ENCODE peak calls at places on chromosomes 2 and 18, in eight cellular contexts. L is osteoblast, O is heart right ventricle, E is H1, H is Peyer's patch, R is mucosa of descending colon, Q is ovary, K is HCT116. F is an unnamed sample.

GRCh38 chr2:119706196-119706595 is 27.2 kb downstream of the TMEM177 start:
- DNase-seq in L (peak; percentile 60), Q (no peak), R (no peak), O (no peak), E (no peak), H (no peak), K (no peak), F (no peak)

GRCh38 chr2:120779781-120780283 is 44.2 kb downstream of the GLI2 start:
- DNase-seq in R (no peak), H (no peak), K (no peak), Q (no peak), L (peak; percentile 96), E (no peak), O (no peak), F (no peak)

GRCh38 chr2:69946351-69947077 is 14.9 kb downstream of the ASPRV1 start:
- DNase-seq in H (no peak), Q (no peak), O (no peak), E (no peak), K (peak; percentile 34), R (no peak), L (peak; percentile 93), F (no peak)

GRCh38 chr2:179486969-179487752 is 222.5 kb upstream of the SESTD1 start:
- DNase-seq in O (no peak), Q (no peak), K (no peak), E (no peak), L (no peak), H (no peak), R (no peak), F (no peak)

GRCh38 chr18:63994783-63995399 is 25.0 kb downstream of the SERPINB8 start:
- DNase-seq in H (no peak), E (peak; percentile 29), R (peak; percentile 42), Q (no peak), L (peak; percentile 90), K (peak; percentile 22), O (peak; percentile 23), F (peak; percentile 74)

GRCh38 chr2:46273225-46273863 is 23.9 kb upstream of the EPAS1 start:
- DNase-seq in R (no peak), Q (no peak), E (no peak), H (no peak), L (no peak), K (no peak), O (peak; percentile 47), F (no peak)

GRCh38 chr18:50622320-50622719 is 62.4 kb downstream of the MAPK4 start:
- DNase-seq in E (no peak), R (no peak), K (no peak), L (no peak), O (no peak), H (no peak), Q (no peak), F (no peak)

GRCh38 chr2:82023710-82024109 is 1719.2 kb upstream of the LRRTM1 start:
- DNase-seq in E (no peak), O (no peak), K (no peak), H (no peak), Q (no peak), L (no peak), R (no peak), F (no peak)

GRCh38 chr2:194545978-194546377 is 1111.0 kb upstream of the SLC39A10 start:
- DNase-seq in H (no peak), E (no peak), K (peak; percentile 2), O (no peak), Q (no peak), R (no peak), L (no peak), F (no peak)

GRCh38 chr18:57915241-57915640 is 112.1 kb upstream of the ATP8B1 start:
- DNase-seq in L (no peak), E (no peak), K (no peak), H (no peak), Q (no peak), R (no peak), O (no peak), F (no peak)

GRCh38 chr2:181985632-181986205 is at the start of gene PPP1R1C:
- DNase-seq in R (no peak), O (no peak), Q (no peak), H (no peak), E (no peak), K (no peak), L (no peak), F (no peak)

GRCh38 chr2:119012345-119013301 is 70.6 kb downstream of the MARCO start:
- DNase-seq in Q (no peak), O (no peak), E (no peak), L (no peak), H (no peak), K (no peak), R (no peak), F (no peak)

GRCh38 chr2:234565842-234566619 is 69.2 kb upstream of the ARL4C start:
- DNase-seq in R (no peak), E (no peak), Q (no peak), H (no peak), L (no peak), O (no peak), K (no peak), F (no peak)

GRCh38 chr2:142786922-142787702 is 90.4 kb upstream of the KYNU start:
- DNase-seq in H (no peak), R (no peak), E (no peak), Q (no peak), L (no peak), K (no peak), O (no peak), F (no peak)

GRCh38 chr2:142794850-142795249 is 82.6 kb upstream of the KYNU start:
- DNase-seq in E (no peak), K (no peak), O (no peak), R (no peak), H (no peak), L (no peak), Q (no peak), F (no peak)

GRCh38 chr2:142796161-142796560 is 81.3 kb upstream of the KYNU start:
- DNase-seq in K (no peak), O (no peak), L (no peak), E (no peak), H (no peak), Q (no peak), R (no peak), F (no peak)

GRCh38 chr2:142791335-142791734 is 86.1 kb upstream of the KYNU start:
- DNase-seq in K (no peak), L (no peak), R (no peak), E (no peak), H (no peak), O (no peak), Q (no peak), F (no peak)
- H3K4me3 ChIP-seq in K (no peak overlapping the region), L (no peak overlapping the region), R (no peak overlapping the region), E (no peak overlapping the region), H (no peak overlapping the region), O (no peak overlapping the region), Q (no peak overlapping the region), F (no peak overlapping the region)

GRCh38 chr18:70148539-70148938 is 56.9 kb downstream of the RTTN start:
- DNase-seq in L (no peak), H (no peak), O (no peak), Q (no peak), E (no peak), R (no peak), K (no peak), F (no peak)
- H3K36me3 ChIP-seq in L (peaks cover 3% of the 10 kb centered on the region), H (no peaks in the 10 kb centered on the region), O (peaks cover 12% of the 10 kb centered on the region), Q (no peaks in the 10 kb centered on the region), E (no peaks in the 10 kb centered on the region), R (no peaks in the 10 kb centered on the region), K (peaks cover 14% of the 10 kb centered on the region), F (peaks cover 4% of the 10 kb centered on the region)

DNA sequence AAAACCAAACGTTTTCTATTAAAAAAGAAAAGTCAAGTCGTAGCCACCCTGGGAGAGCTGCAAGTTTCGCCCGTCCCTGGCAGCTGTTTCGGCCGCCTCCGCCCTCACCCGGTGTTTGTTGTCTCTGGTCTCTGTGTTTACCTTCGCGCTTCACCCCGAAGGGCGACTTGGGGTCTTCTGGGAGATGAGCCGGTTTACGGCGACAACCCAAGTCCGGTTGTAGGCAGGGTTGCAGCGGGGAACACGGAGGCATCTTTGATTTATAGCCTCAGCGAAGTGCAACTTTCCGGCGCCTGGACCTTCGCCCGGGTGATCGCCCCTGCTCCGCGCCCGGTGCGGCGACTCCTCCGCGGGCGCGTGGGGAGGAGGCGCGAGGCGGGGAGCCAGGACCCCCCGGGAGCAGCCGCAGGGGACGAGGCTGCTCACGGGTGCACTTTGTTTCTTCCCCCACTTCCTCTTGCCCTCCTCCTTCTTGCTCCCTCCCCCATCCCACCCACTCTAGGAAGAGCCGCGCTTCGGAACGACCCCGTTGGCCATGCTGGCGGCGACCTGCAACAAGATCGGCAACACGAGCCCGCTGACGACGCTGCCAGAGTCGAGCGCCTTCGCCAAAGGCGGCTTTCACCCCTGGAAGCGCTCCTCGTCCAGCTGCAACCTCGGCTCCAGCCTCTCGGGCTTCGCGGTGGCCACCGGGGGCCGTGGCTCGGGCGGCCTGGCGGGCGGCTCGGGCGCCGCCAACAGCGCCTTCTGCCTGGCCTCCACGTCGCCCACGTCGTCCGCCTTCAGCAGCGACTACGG is 1.1 kb downstream of the SP9 start:
- DNase-seq in R (peak; percentile 30), Q (no peak), K (no peak), E (no peak), H (peak; percentile 57), O (no peak), L (peak; percentile 87), F (peak; percentile 43)
- H3K4me1 ChIP-seq in R (peaks cover 45% of the 10 kb centered on the region), Q (peaks cover 11% of the 10 kb centered on the region), K (peaks cover 24% of the 10 kb centered on the region), E (peaks cover 17% of the 10 kb centered on the region), H (peaks cover 24% of the 10 kb centered on the region), O (peaks cover 71% of the 10 kb centered on the region), L (peaks cover 6% of the 10 kb centered on the region), F (no peaks in the 10 kb centered on the region)

DNA sequence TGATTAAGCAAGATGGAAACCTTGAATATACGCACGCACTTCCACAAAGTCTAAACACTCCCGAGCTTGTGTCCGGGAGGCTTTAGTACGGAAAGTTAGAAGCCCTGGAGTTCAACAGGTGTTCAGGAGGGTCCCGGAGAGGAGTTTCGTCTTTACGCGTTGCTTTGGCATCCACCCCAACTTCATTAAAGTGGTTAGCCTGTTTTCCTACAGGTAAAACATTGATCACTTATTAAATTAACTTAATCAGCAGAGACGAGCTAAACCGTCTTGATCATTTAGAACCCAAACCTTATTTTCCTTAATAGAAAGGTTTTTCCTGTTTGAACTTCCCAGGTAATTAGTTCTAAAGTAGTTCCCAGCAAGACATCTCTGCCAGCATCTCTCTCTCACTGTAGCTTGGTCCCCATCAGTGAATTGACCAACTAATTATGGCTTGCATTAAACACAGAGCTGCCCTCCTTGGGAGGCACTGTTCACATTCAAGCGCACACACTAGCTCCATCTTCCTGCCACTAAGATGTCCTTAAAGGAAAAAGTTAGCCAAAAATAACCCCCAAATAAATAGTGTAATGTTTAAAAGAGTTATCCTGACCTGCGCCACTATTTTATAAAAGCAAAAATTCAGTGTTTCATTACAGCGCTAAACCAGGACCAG is 1.4 kb downstream of the NPAS2 start:
- DNase-seq in O (no peak), K (no peak), R (no peak), H (no peak), L (peak; percentile 77), Q (no peak), E (no peak), F (no peak)
- H3K4me3 ChIP-seq in O (no peak overlapping the region), K (no peak overlapping the region), R (no peak overlapping the region), H (peak overlapping the region; percentile 44), L (peak overlapping the region; percentile 76), Q (peak overlapping the region; percentile 71), E (peak overlapping the region; percentile 52), F (peak overlapping the region; percentile 91)